ENCODE peak calls at places on chromosomes 5 and 9, in six cellular contexts. P, A, M, G, X and S are unnamed samples.
A peak's percentile ranks its signal among the peaks of the same experiment; 100 is the strongest.

GRCh38 chr5:126464959-126465358 is 41.8 kb downstream of the GRAMD2B start:
- DNase-seq in P (no peak), A (no peak), M (no peak), G (no peak), X (no peak), S (no peak)

GRCh38 chr9:122200960-122201635 is 27.7 kb downstream of the LHX6 start:
- DNase-seq in P (no peak), A (no peak), M (no peak), G (no peak), X (no peak), S (no peak)

GRCh38 chr5:151156732-151157402 is 712 bp downstream of the ANXA6 start:
- DNase-seq in P (peak; percentile 21), A (peak; percentile 62), M (no peak), G (no peak), X (no peak), S (no peak)

GRCh38 chr5:150583541-150584225 is 56.8 kb upstream of the SYNPO start:
- DNase-seq in P (no peak), A (peak; percentile 45), M (no peak), G (no peak), X (no peak), S (no peak)

GRCh38 chr5:103424453-103425205 is 138.0 kb downstream of the NUDT12 start:
- DNase-seq in P (no peak), A (no peak), M (no peak), G (no peak), X (no peak), S (no peak)

GRCh38 chr9:87267251-87267679 is 230.4 kb upstream of the DAPK1 start:
- DNase-seq in P (no peak), A (no peak), M (no peak), G (no peak), X (no peak), S (no peak)

GRCh38 chr5:88503065-88503394 is 234.4 kb upstream of the TMEM161B start:
- DNase-seq in P (no peak), A (no peak), M (no peak), G (no peak), X (no peak), S (no peak)

GRCh38 chr9:26950521-26950920 is 3.5 kb upstream of the PLAA start:
- DNase-seq in P (no peak), A (no peak), M (no peak), G (no peak), X (no peak), S (no peak)

GRCh38 chr9:101062686-101063085 is 34.2 kb downstream of the PLPPR1 start:
- DNase-seq in P (no peak), A (no peak), M (no peak), G (peak; percentile 97), X (no peak), S (no peak)

GRCh38 chr9:79664375-79664825 is 92.6 kb downstream of the TLE4 start:
- DNase-seq in P (no peak), A (no peak), M (no peak), G (no peak), X (no peak), S (no peak)

GRCh38 chr5:137737349-137738256 is 1.7 kb upstream of the KLHL3 start:
- DNase-seq in P (no peak), A (no peak), M (no peak), G (no peak), X (no peak), S (no peak)

GRCh38 chr5:65925094-65925600 is 1.2 kb upstream of the ERBIN start:
- DNase-seq in P (peak; percentile 87), A (no peak), M (peak; percentile 39), G (peak; percentile 36), X (no peak), S (peak; percentile 56)

GRCh38 chr5:101897914-101898313 is 398.2 kb downstream of the SLCO4C1 start:
- DNase-seq in P (no peak), A (peak; percentile 8), M (no peak), G (no peak), X (no peak), S (peak; percentile 1)

GRCh38 chr5:81164466-81164865 is 68.7 kb upstream of the CKMT2 start:
- DNase-seq in P (no peak), A (no peak), M (no peak), G (no peak), X (no peak), S (no peak)

GRCh38 chr9:23232831-23233230 is 593.2 kb downstream of the ELAVL2 start:
- DNase-seq in P (no peak), A (no peak), M (no peak), G (no peak), X (no peak), S (no peak)
- TF ChIP-seq GABPA in P (no peak), A (no peak), M (no peak), G (no peak), X (no peak), S (no peak)

GRCh38 chr9:115000217-115000639 is 69.8 kb upstream of the TNFSF8 start:
- DNase-seq in P (no peak), A (no peak), M (no peak), G (no peak), X (no peak), S (no peak)
- TF ChIP-seq GABPA in P (no peak), A (no peak), M (no peak), G (no peak), X (no peak), S (no peak)

GRCh38 chr9:128214571-128215490 is 11.7 kb downstream of the DNM1 start:
- DNase-seq in P (no peak), A (peak; percentile 35), M (peak; percentile 52), G (no peak), X (no peak), S (no peak)

GRCh38 chr9:128216781-128217553 is 13.8 kb downstream of the DNM1 start:
- DNase-seq in P (no peak), A (peak; percentile 24), M (no peak), G (no peak), X (no peak), S (no peak)

GRCh38 chr9:128218172-128218517 is 15.0 kb downstream of the DNM1 start:
- DNase-seq in P (no peak), A (peak; percentile 15), M (peak; percentile 52), G (no peak), X (no peak), S (no peak)

GRCh38 chr9:128213746-128214497 is 10.7 kb downstream of the DNM1 start:
- DNase-seq in P (no peak), A (no peak), M (no peak), G (no peak), X (no peak), S (no peak)

GRCh38 chr9:128215491-128216404 is 12.6 kb downstream of the DNM1 start:
- DNase-seq in P (no peak), A (peak; percentile 60), M (peak; percentile 67), G (peak; percentile 36), X (no peak), S (no peak)
- TF ChIP-seq GABPA in P (no peak), A (no peak), M (no peak), G (peak; percentile 35), X (no peak), S (no peak)

DNA sequence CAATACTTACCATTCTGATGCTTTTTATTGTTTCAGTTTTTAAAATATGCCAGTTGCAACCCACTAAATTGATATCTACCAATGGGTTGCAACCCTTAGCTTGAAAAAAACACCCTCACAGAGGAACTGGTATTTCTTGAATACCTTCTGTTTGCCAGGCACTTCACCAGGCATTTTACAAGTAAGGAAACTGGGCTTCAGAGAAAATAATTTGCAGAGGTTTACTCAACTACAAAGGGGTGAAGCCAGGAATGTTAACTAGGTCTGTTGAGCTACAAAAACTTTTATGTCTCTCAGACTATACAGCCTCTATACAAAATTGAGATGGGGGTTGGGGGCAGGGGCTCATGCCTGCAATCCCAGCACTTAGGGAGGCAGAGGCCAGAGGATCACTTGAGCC is 65.0 kb downstream of the STX17 start:
- DNase-seq in P (no peak), A (no peak), M (no peak), G (no peak), X (no peak), S (no peak)
- TF ChIP-seq GABPA in P (no peak), A (no peak), M (no peak), G (no peak), X (no peak), S (no peak)

DNA sequence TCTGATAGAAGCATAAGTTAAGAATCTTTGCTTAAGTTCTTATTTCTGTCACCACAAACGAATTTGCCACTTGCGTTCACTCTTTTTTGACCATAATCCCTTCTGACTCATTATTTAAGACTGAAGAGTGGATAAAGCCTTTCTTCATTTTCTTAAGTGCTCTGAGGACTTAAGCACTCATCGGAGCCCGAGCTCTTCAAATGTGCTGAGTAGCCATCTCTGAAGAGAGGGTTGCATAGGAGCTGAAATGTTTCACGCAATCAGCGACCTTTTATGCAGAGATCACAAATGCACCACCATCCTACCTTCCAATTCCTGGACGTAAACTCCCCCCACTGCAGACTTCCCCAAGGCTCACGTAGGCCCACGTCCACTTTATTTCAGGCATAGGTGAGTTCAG is 699.2 kb downstream of the IRX1 start:
- DNase-seq in P (no peak), A (no peak), M (no peak), G (no peak), X (no peak), S (no peak)
- TF ChIP-seq GABPA in P (no peak), A (no peak), M (no peak), G (no peak), X (no peak), S (no peak)

DNA sequence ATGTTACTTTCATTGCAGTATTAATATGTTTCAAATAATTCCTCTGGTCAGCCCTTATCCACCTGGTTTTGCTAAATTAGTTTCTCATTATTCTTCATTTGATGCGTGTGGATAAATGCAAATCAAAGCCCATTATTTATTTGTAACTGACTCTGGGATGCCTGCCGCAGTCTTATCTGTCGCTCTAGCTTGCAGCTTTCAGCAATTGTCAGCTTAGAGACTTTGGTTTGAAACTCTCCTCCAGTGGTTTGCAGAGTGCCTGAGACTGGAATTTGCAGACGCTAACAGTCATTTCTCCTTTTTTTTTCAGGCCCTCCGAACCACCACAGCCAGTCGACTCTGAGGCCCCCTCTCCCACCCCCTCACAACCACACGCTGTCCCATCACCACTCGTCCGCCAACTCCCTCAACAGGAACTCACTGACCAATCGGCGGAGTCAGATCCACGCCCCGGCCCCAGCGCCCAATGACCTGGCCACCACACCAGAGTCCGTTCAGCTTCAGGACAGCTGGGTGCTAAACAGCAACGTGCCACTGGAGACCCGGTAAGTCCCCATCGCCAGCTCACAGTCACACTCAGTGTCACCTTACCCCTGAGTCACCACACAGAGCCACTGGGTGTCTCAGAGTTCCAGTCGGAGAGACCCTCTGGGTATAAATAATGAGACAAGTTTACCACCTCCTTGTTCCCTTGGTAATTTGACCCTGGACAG is 339.0 kb upstream of the WWC1 start:
- DNase-seq in P (no peak), A (no peak), M (no peak), G (no peak), X (no peak), S (no peak)
- TF ChIP-seq GABPA in P (no peak), A (no peak), M (no peak), G (no peak), X (no peak), S (no peak)